ENCODE peak calls at places on chromosomes 13 and 19, in seven cellular contexts. K is AG10803; P is lower leg skin; J is kidney epithelial cell; H is mucosa of descending colon; X is left lung; E is CD8-positive, alpha-beta T cell. L is an unnamed sample.

GRCh38 chr19:18898081-18898532 is 2.1 kb upstream of the CERS1 start:
- DNase-seq in J (no peak), X (no peak), P (no peak), E (no peak), H (no peak), K (no peak), L (no peak)

GRCh38 chr19:6063576-6063961 is 46.7 kb downstream of the RFX2 start:
- DNase-seq in H (no peak), X (no peak), E (no peak), P (peak; percentile 85), K (no peak), J (no peak), L (no peak)

GRCh38 chr13:41017744-41018582 is 1.2 kb downstream of the ELF1 start:
- DNase-seq in H (no peak), E (no peak), X (no peak), P (no peak), J (no peak), K (no peak), L (no peak)

GRCh38 chr13:33108620-33109019 is 92.4 kb downstream of the KL start:
- DNase-seq in E (no peak), P (no peak), J (no peak), K (peak; percentile 90), H (no peak), X (no peak), L (peak; percentile 34)

GRCh38 chr13:73767191-73767741 is 366.9 kb downstream of the KLF12 start:
- DNase-seq in H (no peak), K (no peak), J (no peak), E (peak; percentile 24), P (no peak), X (no peak), L (no peak)

GRCh38 chr13:44516771-44517170 is 59.4 kb downstream of the TSC22D1 start:
- DNase-seq in H (no peak), P (no peak), J (no peak), K (no peak), X (no peak), E (no peak), L (no peak)

GRCh38 chr13:88704600-88705275 is 1033.6 kb downstream of the SLITRK5 start:
- DNase-seq in E (no peak), K (no peak), J (no peak), P (no peak), X (no peak), H (no peak), L (no peak)

GRCh38 chr19:50777830-50778303 is 7.6 kb downstream of the GPR32 start:
- DNase-seq in X (no peak), P (no peak), H (no peak), J (no peak), E (no peak), K (peak; percentile 8), L (peak; percentile 27)

GRCh38 chr13:51797664-51798488 is 6.1 kb downstream of the DHRS12 start:
- DNase-seq in J (no peak), P (no peak), X (no peak), E (peak; percentile 73), K (peak; percentile 46), H (no peak), L (peak; percentile 75)

GRCh38 chr13:45104294-45104693 is 16.0 kb upstream of the GTF2F2 start:
- DNase-seq in P (no peak), E (no peak), K (no peak), X (no peak), H (no peak), J (no peak), L (no peak)

GRCh38 chr13:46160474-46161066 is 21.4 kb downstream of the LCP1 start:
- DNase-seq in E (no peak), P (no peak), H (no peak), X (no peak), J (peak; percentile 23), K (peak; percentile 64), L (peak; percentile 80)

GRCh38 chr19:4456566-4456842 is 1.1 kb downstream of the UBXN6 start:
- DNase-seq in E (no peak), X (peak; percentile 62), P (no peak), K (peak; percentile 74), J (no peak), H (no peak), L (peak; percentile 71)

GRCh38 chr19:4453232-4454179 is 4.1 kb downstream of the UBXN6 start:
- DNase-seq in K (no peak), J (no peak), E (no peak), P (no peak), X (no peak), H (no peak), L (no peak)

GRCh38 chr19:4454621-4454951 is 3.0 kb downstream of the UBXN6 start:
- DNase-seq in H (no peak), P (no peak), E (no peak), X (no peak), J (no peak), K (no peak), L (no peak)

GRCh38 chr19:4455742-4456565 is 1.6 kb downstream of the UBXN6 start:
- DNase-seq in P (peak; percentile 89), X (peak; percentile 68), K (peak; percentile 57), H (no peak), E (no peak), J (peak; percentile 77), L (peak; percentile 78)

DNA sequence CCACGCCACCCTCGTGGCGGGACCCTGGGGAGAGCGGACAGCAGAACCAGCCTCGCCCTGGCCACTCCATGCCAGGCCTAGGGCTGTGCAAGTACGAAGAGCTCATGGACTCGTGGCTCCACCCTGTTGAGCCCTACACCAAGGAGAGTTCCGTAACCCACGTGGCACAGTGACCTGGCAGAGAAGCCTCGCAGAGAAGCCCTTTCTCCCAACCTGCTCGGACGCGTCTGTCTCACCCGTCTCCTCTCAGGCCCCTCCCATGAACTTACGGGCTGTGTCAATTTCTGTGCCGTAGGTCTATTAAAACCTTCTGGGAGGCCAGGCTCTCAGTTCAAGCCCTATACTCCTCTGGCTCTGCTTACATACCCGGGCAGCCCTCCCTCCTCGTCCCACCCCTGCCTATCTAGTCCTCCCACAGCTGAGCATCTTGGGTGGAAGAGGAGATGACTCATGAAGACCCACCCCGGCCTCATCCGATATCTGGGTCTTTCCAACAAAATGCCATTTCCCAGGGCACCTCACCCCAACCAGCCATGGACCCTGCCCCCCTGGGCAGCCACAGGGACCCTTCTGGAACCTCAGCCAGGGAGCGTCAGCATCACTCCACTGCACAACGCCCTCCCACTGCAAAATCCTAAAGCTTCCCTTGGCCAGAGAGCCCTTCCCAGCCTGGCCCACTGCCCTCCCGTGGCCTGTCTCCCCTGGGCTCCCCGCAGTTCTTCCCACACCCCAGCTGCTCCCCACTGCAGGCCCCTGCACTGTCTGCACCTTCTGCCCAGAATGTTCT is 2.4 kb downstream of the UBXN6 start:
- DNase-seq in H (no peak), X (no peak), E (no peak), K (peak; percentile 70), J (no peak), P (peak; percentile 85), L (peak; percentile 68)
- H3K4me3 ChIP-seq in H (no peak overlapping the region), X (no peak overlapping the region), E (no peak overlapping the region), K (peak overlapping the region; percentile 93), J (peak overlapping the region; percentile 3), P (no peak overlapping the region), L (peak overlapping the region; percentile 89)

GRCh38 chr13:90246005-90246404 is 1101.5 kb upstream of the MIR17HG start:
- DNase-seq in P (no peak), K (no peak), X (no peak), J (no peak), H (no peak), E (no peak), L (no peak)
- TF ChIP-seq CTCF in P (no peak), K (no peak), X (no peak), J (no peak), H (no peak), E (no peak), L (no peak)

DNA sequence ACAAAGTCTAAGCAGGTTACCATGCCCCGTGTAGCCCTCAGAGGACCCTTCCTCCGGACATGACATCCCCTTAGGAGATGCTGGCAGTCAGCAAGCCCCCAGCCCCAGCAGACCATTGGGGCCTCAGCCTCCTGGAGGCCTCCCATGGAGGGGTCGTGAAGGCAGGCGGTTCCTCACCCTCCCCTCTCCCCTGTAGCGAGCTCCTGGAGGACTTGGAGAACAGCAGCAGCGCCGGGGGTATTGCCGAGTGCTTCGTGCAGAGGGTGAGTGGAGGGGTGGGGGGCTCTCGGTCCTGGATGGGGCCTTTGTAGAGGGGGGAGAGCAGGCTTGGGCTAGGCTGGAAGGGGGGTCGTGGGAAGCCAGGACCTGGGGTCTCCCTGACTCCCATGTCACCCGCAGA is 3.7 kb downstream of the PLEKHG2 start:
- DNase-seq in X (no peak), K (no peak), E (no peak), H (no peak), J (no peak), P (no peak), L (no peak)
- H3K4me3 ChIP-seq in X (no peak overlapping the region), K (no peak overlapping the region), E (no peak overlapping the region), H (no peak overlapping the region), J (no peak overlapping the region), P (no peak overlapping the region), L (no peak overlapping the region)

DNA sequence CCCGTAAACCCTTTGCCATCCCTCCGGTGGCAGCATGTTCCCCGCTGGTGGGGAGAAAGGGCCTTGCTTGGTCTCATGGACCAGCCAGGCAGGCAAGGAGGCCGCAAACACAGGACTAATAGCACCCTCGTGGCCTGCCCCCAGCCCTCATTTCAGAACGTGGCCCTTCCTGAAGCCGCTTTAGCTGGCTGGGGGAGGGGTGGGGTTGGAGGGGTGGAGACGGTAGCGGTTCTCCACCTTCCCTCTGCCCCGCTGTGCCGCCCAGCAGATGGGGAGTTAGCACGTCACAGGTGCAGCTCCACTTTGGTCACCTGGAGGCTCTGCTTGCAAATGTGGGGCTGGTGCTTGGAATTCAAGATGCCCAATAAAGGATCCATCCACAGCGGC is 59.3 kb upstream of the URI1 start:
- DNase-seq in J (no peak), K (no peak), X (no peak), H (no peak), P (no peak), E (no peak), L (no peak)
- TF ChIP-seq CTCF in J (no peak), K (no peak), X (no peak), H (no peak), P (no peak), E (no peak), L (no peak)

L was measured in fibroblast of pulmonary artery.